ENCODE peak calls at places on chromosomes 7 and 10, in six cellular contexts. A is A549, J is fibroblast of lung, Y is LNCaP clone FGC, C is pancreas, T is mesothelial cell of epicardium. S is an unnamed sample.

GRCh38 chr10:43390791-43391190 is 18.2 kb downstream of the HNRNPF start:
- DNase-seq in J (peak; percentile 20), Y (no peak), A (no peak), C (no peak), T (no peak), S (no peak)

GRCh38 chr10:26341701-26342100 is 96.4 kb upstream of the APBB1IP start:
- DNase-seq in Y (no peak), J (no peak), A (no peak), C (no peak), T (no peak), S (no peak)

GRCh38 chr7:28685660-28686417 is 272.3 kb downstream of the TRIL start:
- DNase-seq in Y (peak; percentile 91), C (peak; percentile 95), A (peak; percentile 78), J (peak; percentile 98), T (peak; percentile 78), S (peak; percentile 88)

GRCh38 chr7:81462672-81463071 is 307.2 kb downstream of the HGF start:
- DNase-seq in Y (no peak), T (no peak), A (no peak), J (peak; percentile 69), C (no peak), S (no peak)

GRCh38 chr7:91913612-91914011 is 27.1 kb upstream of the AKAP9 start:
- DNase-seq in T (no peak), A (no peak), C (no peak), Y (no peak), J (peak; percentile 91), S (no peak)

GRCh38 chr10:47164126-47164799 is 135.7 kb upstream of the GDF10 start:
- DNase-seq in Y (no peak), J (peak; percentile 88), C (no peak), T (no peak), A (peak; percentile 11), S (no peak)

GRCh38 chr7:40673285-40673684 is 538.5 kb downstream of the SUGCT start:
- DNase-seq in A (no peak), J (peak; percentile 87), Y (no peak), C (no peak), T (no peak), S (no peak)

GRCh38 chr10:75596930-75597629 is 165.7 kb downstream of the LRMDA start:
- DNase-seq in A (no peak), J (no peak), Y (no peak), C (no peak), T (no peak), S (no peak)

GRCh38 chr10:1475095-1475583 is 262.2 kb downstream of the ADARB2 start:
- DNase-seq in Y (no peak), J (no peak), A (no peak), C (no peak), T (no peak), S (no peak)

GRCh38 chr7:117323585-117323876 is 673 bp upstream of the WNT2 start:
- DNase-seq in J (no peak), C (no peak), Y (no peak), T (no peak), A (no peak), S (no peak)

GRCh38 chr10:71124921-71125748 is 87.2 kb upstream of the UNC5B start:
- DNase-seq in A (no peak), T (no peak), C (no peak), Y (no peak), J (no peak), S (no peak)

GRCh38 chr7:82595176-82595575 is 151.6 kb upstream of the CACNA2D1 start:
- DNase-seq in Y (no peak), T (no peak), C (no peak), A (no peak), J (peak; percentile 44), S (no peak)

GRCh38 chr10:1736180-1736971 is 949 bp downstream of the ADARB2 start:
- DNase-seq in T (no peak), Y (no peak), C (no peak), J (no peak), A (no peak), S (no peak)

GRCh38 chr10:32232378-32232777 is 114.6 kb downstream of the EPC1 start:
- DNase-seq in Y (no peak), T (no peak), C (no peak), A (no peak), J (no peak), S (no peak)

GRCh38 chr10:42367532-42368230 is 270.7 kb downstream of the ZNF33B start:
- DNase-seq in Y (peak; percentile 90), T (no peak), C (peak; percentile 90), J (peak; percentile 62), A (no peak), S (no peak)

GRCh38 chr7:131225619-131226101 is 102.0 kb upstream of the MKLN1 start:
- DNase-seq in C (peak; percentile 84), Y (no peak), J (peak; percentile 58), T (no peak), A (peak; percentile 93), S (peak; percentile 28)

GRCh38 chr10:119375574-119376265 is 166.8 kb downstream of the RGS10 start:
- DNase-seq in T (no peak), Y (no peak), J (no peak), A (no peak), C (no peak), S (peak; percentile 38)

GRCh38 chr10:971150-971542 is 17.1 kb upstream of the GTPBP4 start:
- DNase-seq in J (no peak), Y (no peak), A (no peak), T (no peak), C (no peak), S (no peak)

GRCh38 chr10:33160151-33160550 is 174.3 kb downstream of the NRP1 start:
- DNase-seq in T (no peak), Y (no peak), C (peak; percentile 50), J (peak; percentile 32), A (no peak), S (no peak)

GRCh38 chr10:132430861-132431271 is 33.9 kb downstream of the PWWP2B start:
- DNase-seq in C (no peak), T (no peak), A (no peak), Y (no peak), J (no peak), S (no peak)

GRCh38 chr7:54542920-54543539 is 855 bp downstream of the VSTM2A start:
- DNase-seq in Y (peak; percentile 63), A (no peak), J (peak; percentile 37), T (no peak), C (no peak), S (no peak)

GRCh38 chr10:103451091-103451801 is 924 bp downstream of the CALHM2 start:
- DNase-seq in T (no peak), Y (no peak), A (peak; percentile 51), C (peak; percentile 38), J (peak; percentile 5), S (peak; percentile 35)

GRCh38 chr10:123205041-123205440 is 50.8 kb downstream of the BUB3 start:
- DNase-seq in C (no peak), A (no peak), T (no peak), J (no peak), Y (peak; percentile 52), S (no peak)

GRCh38 chr10:70528726-70529362 is 50.3 kb downstream of the PALD1 start:
- DNase-seq in T (no peak), C (no peak), A (peak; percentile 67), J (peak; percentile 54), Y (peak; percentile 14), S (no peak)

GRCh38 chr7:88431861-88432260 is 125.2 kb upstream of the STEAP4 start:
- DNase-seq in C (no peak), A (no peak), T (no peak), Y (no peak), J (no peak), S (no peak)

GRCh38 chr7:36677769-36678435 is 46.4 kb downstream of the AOAH start:
- DNase-seq in A (no peak), Y (no peak), J (no peak), C (no peak), T (no peak), S (no peak)

GRCh38 chr10:75899816-75900357 is 468.5 kb downstream of the LRMDA start:
- DNase-seq in T (no peak), C (no peak), Y (no peak), A (no peak), J (no peak), S (no peak)

GRCh38 chr10:511101-511848 is 178.2 kb downstream of the DIP2C start:
- DNase-seq in J (peak; percentile 94), Y (peak; percentile 93), C (peak; percentile 94), A (peak; percentile 85), T (peak; percentile 87), S (peak; percentile 95)

GRCh38 chr10:95525033-95525418 is 36.1 kb downstream of the SORBS1 start:
- DNase-seq in T (no peak), A (no peak), Y (no peak), C (no peak), J (no peak), S (no peak)